ENCODE peak calls at places on chromosomes 4 and X, in five cellular contexts. I is type B pancreatic cell, Q is epithelial cell of esophagus, B is HEK293T, F is astrocyte of the spinal cord. X is an unnamed sample.

GRCh38 chr4:5808081-5808741 is 84.7 kb downstream of the CRMP1 start:
- DNase-seq in I (no peak), Q (no peak), B (no peak), F (peak; percentile 20), X (no peak)

GRCh38 chr4:20043992-20044391 is 207.7 kb upstream of the SLIT2 start:
- DNase-seq in I (no peak), Q (no peak), B (no peak), F (no peak), X (no peak)

GRCh38 chr4:143407475-143407874 is 70.8 kb downstream of the GAB1 start:
- DNase-seq in I (no peak), Q (no peak), B (no peak), F (no peak), X (no peak)

GRCh38 chrX:74535211-74535621 is 79.2 kb downstream of the RLIM start:
- DNase-seq in I (no peak), Q (peak; percentile 36), B (peak; percentile 60), F (peak; percentile 67), X (no peak)

GRCh38 chr4:102623622-102624021 is 122.5 kb downstream of the NFKB1 start:
- DNase-seq in I (no peak), Q (peak; percentile 46), B (peak; percentile 38), F (peak; percentile 82), X (no peak)

GRCh38 chr4:96649536-96649935 is 809.6 kb downstream of the PDHA2 start:
- DNase-seq in I (no peak), Q (peak; percentile 36), B (no peak), F (peak; percentile 65), X (peak; percentile 63)

GRCh38 chrX:153499258-153499657 is 4.5 kb downstream of the BGN start:
- DNase-seq in I (no peak), Q (no peak), B (no peak), F (no peak), X (no peak)

GRCh38 chr4:129362685-129363274 is 266.8 kb downstream of the C4orf33 start:
- DNase-seq in I (no peak), Q (peak; percentile 80), B (peak; percentile 61), F (peak; percentile 79), X (peak; percentile 49)

GRCh38 chrX:123742440-123742839 is 9.6 kb upstream of the THOC2 start:
- DNase-seq in I (no peak), Q (no peak), B (no peak), F (no peak), X (no peak)